ENCODE peak calls at places on chromosomes 3 and 15, in seven cellular contexts. One of them, this sample, is unnamed. For H3K4me1, the result is how much of the 10 kb centered on the place peaks cover.

GRCh38 chr3:52387481-52387880 is 57.4 kb downstream of the SEMA3G start:
- DNase-seq in BE2C: no peak
- DNase-seq in cardiac muscle cell: no peak
- DNase-seq in neural progenitor cell: no peak
- DNase-seq in CD8-positive, alpha-beta T cell: no peak
- DNase-seq in heart right ventricle: no peak
- DNase-seq in GM23248: no peak
- DNase-seq in this sample: no peak

GRCh38 chr3:118102737-118103136 is 931.9 kb downstream of the IGSF11 start:
- DNase-seq in BE2C: no peak
- DNase-seq in cardiac muscle cell: no peak
- DNase-seq in neural progenitor cell: no peak
- DNase-seq in CD8-positive, alpha-beta T cell: no peak
- DNase-seq in heart right ventricle: no peak
- DNase-seq in GM23248: no peak
- DNase-seq in this sample: no peak

GRCh38 chr15:50315814-50316630 is 39.0 kb downstream of the GABPB1 start:
- DNase-seq in BE2C: no peak
- DNase-seq in cardiac muscle cell: peak
- DNase-seq in neural progenitor cell: peak
- DNase-seq in CD8-positive, alpha-beta T cell: no peak
- DNase-seq in heart right ventricle: no peak
- DNase-seq in GM23248: peak
- DNase-seq in this sample: no peak

GRCh38 chr15:56736308-56736707 is 3.0 kb upstream of the ZNF280D start:
- DNase-seq in BE2C: no peak
- DNase-seq in cardiac muscle cell: no peak
- DNase-seq in neural progenitor cell: no peak
- DNase-seq in CD8-positive, alpha-beta T cell: no peak
- DNase-seq in heart right ventricle: no peak
- DNase-seq in GM23248: peak
- DNase-seq in this sample: no peak

GRCh38 chr3:183299976-183300375 is 46.9 kb downstream of the B3GNT5 start:
- DNase-seq in BE2C: no peak
- DNase-seq in cardiac muscle cell: no peak
- DNase-seq in neural progenitor cell: no peak
- DNase-seq in CD8-positive, alpha-beta T cell: no peak
- DNase-seq in heart right ventricle: no peak
- DNase-seq in GM23248: no peak
- DNase-seq in this sample: no peak

GRCh38 chr3:30146978-30147377 is 459.4 kb upstream of the TGFBR2 start:
- DNase-seq in BE2C: no peak
- DNase-seq in cardiac muscle cell: no peak
- DNase-seq in neural progenitor cell: peak
- DNase-seq in CD8-positive, alpha-beta T cell: no peak
- DNase-seq in heart right ventricle: no peak
- DNase-seq in GM23248: no peak
- DNase-seq in this sample: no peak

GRCh38 chr3:169811606-169812123 is 1.0 kb upstream of the LRRIQ4 start:
- DNase-seq in BE2C: peak
- DNase-seq in cardiac muscle cell: peak
- DNase-seq in neural progenitor cell: no peak
- DNase-seq in CD8-positive, alpha-beta T cell: no peak
- DNase-seq in heart right ventricle: no peak
- DNase-seq in GM23248: peak
- DNase-seq in this sample: no peak

GRCh38 chr3:175851541-175851940 is 992.4 kb downstream of the NAALADL2 start:
- DNase-seq in BE2C: peak
- DNase-seq in cardiac muscle cell: no peak
- DNase-seq in neural progenitor cell: no peak
- DNase-seq in CD8-positive, alpha-beta T cell: no peak
- DNase-seq in heart right ventricle: no peak
- DNase-seq in GM23248: no peak
- DNase-seq in this sample: no peak

GRCh38 chr15:76071816-76072215 is 12.0 kb downstream of the TMEM266 start:
- DNase-seq in BE2C: no peak
- DNase-seq in cardiac muscle cell: no peak
- DNase-seq in neural progenitor cell: no peak
- DNase-seq in CD8-positive, alpha-beta T cell: no peak
- DNase-seq in heart right ventricle: no peak
- DNase-seq in GM23248: no peak
- DNase-seq in this sample: no peak

GRCh38 chr3:100709840-100710235 is 544 bp downstream of the TFG start:
- DNase-seq in BE2C: peak
- DNase-seq in cardiac muscle cell: peak
- DNase-seq in neural progenitor cell: peak
- DNase-seq in CD8-positive, alpha-beta T cell: peak
- DNase-seq in heart right ventricle: peak
- DNase-seq in GM23248: peak
- DNase-seq in this sample: peak

GRCh38 chr3:109023656-109024254 is 70.1 kb upstream of the GUCA1C start:
- DNase-seq in BE2C: peak
- DNase-seq in cardiac muscle cell: peak
- DNase-seq in neural progenitor cell: peak
- DNase-seq in CD8-positive, alpha-beta T cell: no peak
- DNase-seq in heart right ventricle: no peak
- DNase-seq in GM23248: peak
- DNase-seq in this sample: peak

GRCh38 chr3:101091489-101091888 is 98.3 kb upstream of the ABI3BP start:
- DNase-seq in BE2C: no peak
- DNase-seq in cardiac muscle cell: no peak
- DNase-seq in neural progenitor cell: no peak
- DNase-seq in CD8-positive, alpha-beta T cell: no peak
- DNase-seq in heart right ventricle: no peak
- DNase-seq in GM23248: peak
- DNase-seq in this sample: no peak

GRCh38 chr15:50452927-50453326 is 28.7 kb downstream of the USP8 start:
- DNase-seq in BE2C: no peak
- DNase-seq in cardiac muscle cell: no peak
- DNase-seq in neural progenitor cell: no peak
- DNase-seq in CD8-positive, alpha-beta T cell: no peak
- DNase-seq in heart right ventricle: no peak
- DNase-seq in GM23248: peak
- DNase-seq in this sample: no peak

GRCh38 chr3:47554335-47554734 is 24.3 kb downstream of the CSPG5 start:
- DNase-seq in BE2C: no peak
- DNase-seq in cardiac muscle cell: no peak
- DNase-seq in neural progenitor cell: no peak
- DNase-seq in CD8-positive, alpha-beta T cell: no peak
- DNase-seq in heart right ventricle: no peak
- DNase-seq in GM23248: no peak
- DNase-seq in this sample: no peak

GRCh38 chr3:85312326-85312725 is 353.5 kb downstream of the CADM2 start:
- DNase-seq in BE2C: no peak
- DNase-seq in cardiac muscle cell: no peak
- DNase-seq in neural progenitor cell: no peak
- DNase-seq in CD8-positive, alpha-beta T cell: no peak
- DNase-seq in heart right ventricle: no peak
- DNase-seq in GM23248: no peak
- DNase-seq in this sample: no peak

GRCh38 chr3:39911465-39912309 is 102.3 kb downstream of the MYRIP start:
- DNase-seq in BE2C: no peak
- DNase-seq in cardiac muscle cell: no peak
- DNase-seq in neural progenitor cell: no peak
- DNase-seq in CD8-positive, alpha-beta T cell: no peak
- DNase-seq in heart right ventricle: no peak
- DNase-seq in GM23248: peak
- DNase-seq in this sample: no peak

GRCh38 chr3:188092648-188093047 is 61.3 kb upstream of the LPP start:
- DNase-seq in BE2C: no peak
- DNase-seq in cardiac muscle cell: no peak
- DNase-seq in neural progenitor cell: no peak
- DNase-seq in CD8-positive, alpha-beta T cell: no peak
- DNase-seq in heart right ventricle: no peak
- DNase-seq in GM23248: peak
- DNase-seq in this sample: no peak

GRCh38 chr3:95302044-95302443 is 1239.2 kb downstream of the NSUN3 start:
- DNase-seq in BE2C: no peak
- DNase-seq in cardiac muscle cell: no peak
- DNase-seq in neural progenitor cell: no peak
- DNase-seq in CD8-positive, alpha-beta T cell: no peak
- DNase-seq in heart right ventricle: no peak
- DNase-seq in GM23248: peak
- DNase-seq in this sample: no peak

GRCh38 chr3:71064288-71064975 is 519.1 kb downstream of the FOXP1 start:
- DNase-seq in BE2C: no peak
- DNase-seq in cardiac muscle cell: peak
- DNase-seq in neural progenitor cell: peak
- DNase-seq in CD8-positive, alpha-beta T cell: peak
- DNase-seq in heart right ventricle: no peak
- DNase-seq in GM23248: peak
- DNase-seq in this sample: peak

GRCh38 chr15:31745841-31746240 is 284.5 kb upstream of the CHRNA7 start:
- DNase-seq in BE2C: no peak
- DNase-seq in cardiac muscle cell: no peak
- DNase-seq in neural progenitor cell: no peak
- DNase-seq in CD8-positive, alpha-beta T cell: no peak
- DNase-seq in heart right ventricle: no peak
- DNase-seq in GM23248: no peak
- DNase-seq in this sample: no peak

GRCh38 chr3:172152869-172153268 is 113.5 kb downstream of the FNDC3B start:
- DNase-seq in BE2C: no peak
- DNase-seq in cardiac muscle cell: no peak
- DNase-seq in neural progenitor cell: no peak
- DNase-seq in CD8-positive, alpha-beta T cell: no peak
- DNase-seq in heart right ventricle: no peak
- DNase-seq in GM23248: peak
- DNase-seq in this sample: peak
- H3K4me1 ChIP-seq in BE2C: under half
- H3K4me1 ChIP-seq in cardiac muscle cell: half or more
- H3K4me1 ChIP-seq in neural progenitor cell: half or more
- H3K4me1 ChIP-seq in CD8-positive, alpha-beta T cell: under half
- H3K4me1 ChIP-seq in heart right ventricle: half or more
- H3K4me1 ChIP-seq in GM23248: half or more
- H3K4me1 ChIP-seq in this sample: under half

DNA sequence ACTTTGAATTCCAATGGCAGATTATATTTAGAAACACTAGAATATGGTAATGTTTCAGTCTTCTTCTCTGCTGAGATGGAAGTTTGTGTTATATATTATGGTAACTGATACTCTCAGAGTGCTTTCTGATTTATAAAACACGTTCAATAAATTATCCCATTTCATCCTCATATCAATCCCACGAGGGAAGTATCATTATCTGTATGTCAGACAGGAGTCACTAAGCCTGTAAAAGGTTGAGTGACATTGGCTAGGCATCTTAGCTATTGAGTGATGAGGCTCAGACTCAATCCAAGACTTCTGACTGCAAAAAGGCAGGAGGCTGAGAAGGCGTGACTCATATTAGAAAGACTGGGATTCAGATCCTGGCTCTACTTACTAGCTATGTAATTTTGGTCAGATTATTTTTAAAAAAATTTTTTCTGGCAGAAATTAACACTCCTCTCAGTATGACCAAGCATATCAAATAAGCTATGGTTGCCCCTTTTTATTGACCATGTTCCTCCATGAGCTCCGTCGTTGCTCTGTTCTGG is 19.4 kb downstream of the PDIA5 start:
- DNase-seq in BE2C: no peak
- DNase-seq in cardiac muscle cell: no peak
- DNase-seq in neural progenitor cell: no peak
- DNase-seq in CD8-positive, alpha-beta T cell: no peak
- DNase-seq in heart right ventricle: no peak
- DNase-seq in GM23248: peak
- DNase-seq in this sample: no peak
- H3K4me1 ChIP-seq in BE2C: under half
- H3K4me1 ChIP-seq in cardiac muscle cell: half or more
- H3K4me1 ChIP-seq in neural progenitor cell: half or more
- H3K4me1 ChIP-seq in CD8-positive, alpha-beta T cell: under half
- H3K4me1 ChIP-seq in heart right ventricle: half or more
- H3K4me1 ChIP-seq in GM23248: under half
- H3K4me1 ChIP-seq in this sample: under half

GRCh38 chr3:177111541-177111949 is 85.7 kb downstream of the TBL1XR1 start:
- DNase-seq in BE2C: no peak
- DNase-seq in cardiac muscle cell: no peak
- DNase-seq in neural progenitor cell: peak
- DNase-seq in CD8-positive, alpha-beta T cell: no peak
- DNase-seq in heart right ventricle: no peak
- DNase-seq in GM23248: no peak
- DNase-seq in this sample: no peak

GRCh38 chr3:177110308-177111254 is 86.7 kb downstream of the TBL1XR1 start:
- DNase-seq in BE2C: no peak
- DNase-seq in cardiac muscle cell: no peak
- DNase-seq in neural progenitor cell: no peak
- DNase-seq in CD8-positive, alpha-beta T cell: no peak
- DNase-seq in heart right ventricle: no peak
- DNase-seq in GM23248: no peak
- DNase-seq in this sample: no peak

GRCh38 chr3:177119829-177120228 is 77.5 kb downstream of the TBL1XR1 start:
- DNase-seq in BE2C: no peak
- DNase-seq in cardiac muscle cell: no peak
- DNase-seq in neural progenitor cell: no peak
- DNase-seq in CD8-positive, alpha-beta T cell: no peak
- DNase-seq in heart right ventricle: no peak
- DNase-seq in GM23248: no peak
- DNase-seq in this sample: no peak

GRCh38 chr3:177109688-177110087 is 87.6 kb downstream of the TBL1XR1 start:
- DNase-seq in BE2C: no peak
- DNase-seq in cardiac muscle cell: no peak
- DNase-seq in neural progenitor cell: no peak
- DNase-seq in CD8-positive, alpha-beta T cell: no peak
- DNase-seq in heart right ventricle: no peak
- DNase-seq in GM23248: no peak
- DNase-seq in this sample: no peak

DNA sequence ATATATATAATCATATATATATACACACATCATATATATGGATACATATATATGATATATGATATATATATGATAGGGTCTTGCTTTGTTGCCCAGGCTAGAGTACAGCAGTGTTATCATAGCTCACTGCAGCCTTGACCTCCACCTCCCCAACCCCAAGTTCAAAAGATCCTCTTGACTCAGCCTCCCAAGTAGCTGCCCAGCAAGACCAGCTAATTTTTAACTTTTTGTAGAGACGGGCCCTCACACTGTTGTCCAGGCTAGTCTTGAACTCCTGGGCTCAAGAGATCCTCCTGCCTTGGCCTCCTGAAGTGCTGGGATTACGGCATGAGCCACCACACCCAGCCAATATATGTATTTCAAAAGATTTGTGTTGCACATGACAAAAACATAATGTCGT is 83.0 kb downstream of the TBL1XR1 start:
- DNase-seq in BE2C: no peak
- DNase-seq in cardiac muscle cell: no peak
- DNase-seq in neural progenitor cell: no peak
- DNase-seq in CD8-positive, alpha-beta T cell: no peak
- DNase-seq in heart right ventricle: no peak
- DNase-seq in GM23248: no peak
- DNase-seq in this sample: no peak
- H3K4me1 ChIP-seq in BE2C: under half
- H3K4me1 ChIP-seq in cardiac muscle cell: under half
- H3K4me1 ChIP-seq in neural progenitor cell: under half
- H3K4me1 ChIP-seq in CD8-positive, alpha-beta T cell: under half
- H3K4me1 ChIP-seq in heart right ventricle: under half
- H3K4me1 ChIP-seq in GM23248: under half
- H3K4me1 ChIP-seq in this sample: under half

DNA sequence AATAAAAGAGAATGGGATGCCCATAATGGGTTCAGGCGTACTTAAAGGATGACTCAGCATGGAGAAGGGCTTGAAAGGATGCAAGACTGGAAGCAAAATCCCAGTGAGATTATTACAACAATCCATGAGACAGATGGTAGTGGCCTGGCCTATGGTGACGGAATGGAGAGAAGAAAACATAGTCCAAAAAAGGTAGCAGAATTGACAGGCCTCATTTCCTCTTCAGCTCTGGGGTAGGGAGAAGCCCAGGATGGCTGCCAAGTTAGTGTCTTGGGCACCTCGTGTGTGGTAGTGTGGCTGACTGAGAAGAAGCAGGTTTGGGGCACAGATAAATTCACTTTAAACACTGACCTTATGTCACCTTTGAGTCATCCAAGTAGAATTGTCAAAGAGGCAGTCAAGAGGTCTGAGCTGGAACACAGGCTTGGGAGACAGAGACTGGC is 18.1 kb downstream of the MB21D2 start:
- DNase-seq in BE2C: no peak
- DNase-seq in cardiac muscle cell: no peak
- DNase-seq in neural progenitor cell: no peak
- DNase-seq in CD8-positive, alpha-beta T cell: no peak
- DNase-seq in heart right ventricle: no peak
- DNase-seq in GM23248: peak
- DNase-seq in this sample: no peak
- H3K4me1 ChIP-seq in BE2C: under half
- H3K4me1 ChIP-seq in cardiac muscle cell: under half
- H3K4me1 ChIP-seq in neural progenitor cell: under half
- H3K4me1 ChIP-seq in CD8-positive, alpha-beta T cell: under half
- H3K4me1 ChIP-seq in heart right ventricle: under half
- H3K4me1 ChIP-seq in GM23248: under half
- H3K4me1 ChIP-seq in this sample: under half

This sample was measured in aorta.